ENCODE peak calls at places on chromosome 10, in six cellular contexts. X is PC-3, V is IMR-90, A is pancreas, F is psoas muscle, N is mammary epithelial cell. Z is an unnamed sample.
A peak's percentile ranks its signal among the peaks of the same experiment; 100 is the strongest.

GRCh38 chr10:99758241-99758891 is 24.1 kb upstream of the ABCC2 start:
- DNase-seq in X (no peak), V (peak; percentile 49), A (no peak), F (no peak), N (no peak), Z (no peak)

GRCh38 chr10:17029581-17030271 is 99.9 kb downstream of the CUBN start:
- DNase-seq in X (peak; percentile 68), V (peak; percentile 87), A (no peak), F (peak; percentile 67), N (peak; percentile 65), Z (peak; percentile 73)

GRCh38 chr10:69838853-69839252 is 37.1 kb downstream of the COL13A1 start:
- DNase-seq in X (peak; percentile 78), V (peak; percentile 48), A (no peak), F (no peak), N (no peak), Z (no peak)

GRCh38 chr10:52265131-52265926 is 48.8 kb upstream of the DKK1 start:
- DNase-seq in X (no peak), V (no peak), A (no peak), F (no peak), N (no peak), Z (no peak)

GRCh38 chr10:68784476-68784875 is 42.9 kb upstream of the STOX1 start:
- DNase-seq in X (no peak), V (peak; percentile 8), A (no peak), F (no peak), N (no peak), Z (no peak)

GRCh38 chr10:132409667-132410028 is 12.6 kb downstream of the PWWP2B start:
- DNase-seq in X (no peak), V (no peak), A (peak; percentile 61), F (no peak), N (no peak), Z (no peak)

GRCh38 chr10:9848981-9849380 is 1168.7 kb upstream of the CELF2 start:
- DNase-seq in X (no peak), V (no peak), A (no peak), F (no peak), N (no peak), Z (no peak)

GRCh38 chr10:45520476-45520875 is 146.5 kb downstream of the ALOX5 start:
- DNase-seq in X (no peak), V (no peak), A (no peak), F (no peak), N (no peak), Z (no peak)

GRCh38 chr10:131178956-131179355 is 132.6 kb downstream of the TCERG1L start:
- DNase-seq in X (no peak), V (no peak), A (peak; percentile 89), F (no peak), N (no peak), Z (no peak)

GRCh38 chr10:130022501-130023299 is 58.6 kb upstream of the EBF3 start:
- DNase-seq in X (peak; percentile 69), V (peak; percentile 85), A (no peak), F (no peak), N (no peak), Z (no peak)

GRCh38 chr10:112953075-112953501 is 3.0 kb downstream of the TCF7L2 start:
- DNase-seq in X (no peak), V (peak; percentile 37), A (peak; percentile 81), F (peak; percentile 30), N (no peak), Z (peak; percentile 33)

GRCh38 chr10:45001382-45002148 is 842 bp downstream of the ZNF22 start:
- DNase-seq in X (peak; percentile 84), V (peak; percentile 69), A (peak; percentile 88), F (peak; percentile 73), N (peak; percentile 78), Z (peak; percentile 78)

GRCh38 chr10:22442468-22442867 is 97.2 kb downstream of the SPAG6 start:
- DNase-seq in X (no peak), V (no peak), A (no peak), F (no peak), N (no peak), Z (no peak)

GRCh38 chr10:110311357-110311949 is 6.7 kb upstream of the SMNDC1 start:
- DNase-seq in X (peak; percentile 76), V (peak; percentile 70), A (no peak), F (no peak), N (peak; percentile 47), Z (no peak)

GRCh38 chr10:785539-786214 is 96.2 kb upstream of the DIP2C start:
- DNase-seq in X (no peak), V (no peak), A (no peak), F (no peak), N (no peak), Z (no peak)

GRCh38 chr10:44697096-44697495 is 214.0 kb upstream of the TMEM72 start:
- DNase-seq in X (no peak), V (no peak), A (no peak), F (no peak), N (no peak), Z (no peak)

GRCh38 chr10:59976909-59977308 is 70.6 kb upstream of the CCDC6 start:
- DNase-seq in X (peak; percentile 65), V (no peak), A (no peak), F (no peak), N (no peak), Z (no peak)

GRCh38 chr10:130018253-130018652 is 54.2 kb upstream of the EBF3 start:
- DNase-seq in X (peak; percentile 46), V (peak; percentile 63), A (no peak), F (no peak), N (no peak), Z (no peak)

GRCh38 chr10:61821153-61821552 is 80.3 kb upstream of the ARID5B start:
- DNase-seq in X (no peak), V (no peak), A (no peak), F (no peak), N (peak; percentile 80), Z (no peak)

GRCh38 chr10:69769395-69769989 is 32.2 kb upstream of the COL13A1 start:
- DNase-seq in X (peak; percentile 89), V (peak; percentile 79), A (no peak), F (peak; percentile 39), N (peak; percentile 59), Z (no peak)

GRCh38 chr10:72229261-72230251 is 13.5 kb upstream of the ASCC1 start:
- DNase-seq in X (no peak), V (peak; percentile 18), A (no peak), F (no peak), N (no peak), Z (no peak)

GRCh38 chr10:73509695-73510094 is 13.9 kb upstream of the PPP3CB start:
- DNase-seq in X (no peak), V (no peak), A (no peak), F (no peak), N (no peak), Z (no peak)

GRCh38 chr10:26455567-26456315 is 17.6 kb downstream of the APBB1IP start:
- DNase-seq in X (no peak), V (no peak), A (no peak), F (no peak), N (no peak), Z (no peak)

GRCh38 chr10:101120884-101121660 is 10.0 kb upstream of the TLX1 start:
- DNase-seq in X (no peak), V (no peak), A (peak; percentile 55), F (no peak), N (no peak), Z (no peak)

DNA sequence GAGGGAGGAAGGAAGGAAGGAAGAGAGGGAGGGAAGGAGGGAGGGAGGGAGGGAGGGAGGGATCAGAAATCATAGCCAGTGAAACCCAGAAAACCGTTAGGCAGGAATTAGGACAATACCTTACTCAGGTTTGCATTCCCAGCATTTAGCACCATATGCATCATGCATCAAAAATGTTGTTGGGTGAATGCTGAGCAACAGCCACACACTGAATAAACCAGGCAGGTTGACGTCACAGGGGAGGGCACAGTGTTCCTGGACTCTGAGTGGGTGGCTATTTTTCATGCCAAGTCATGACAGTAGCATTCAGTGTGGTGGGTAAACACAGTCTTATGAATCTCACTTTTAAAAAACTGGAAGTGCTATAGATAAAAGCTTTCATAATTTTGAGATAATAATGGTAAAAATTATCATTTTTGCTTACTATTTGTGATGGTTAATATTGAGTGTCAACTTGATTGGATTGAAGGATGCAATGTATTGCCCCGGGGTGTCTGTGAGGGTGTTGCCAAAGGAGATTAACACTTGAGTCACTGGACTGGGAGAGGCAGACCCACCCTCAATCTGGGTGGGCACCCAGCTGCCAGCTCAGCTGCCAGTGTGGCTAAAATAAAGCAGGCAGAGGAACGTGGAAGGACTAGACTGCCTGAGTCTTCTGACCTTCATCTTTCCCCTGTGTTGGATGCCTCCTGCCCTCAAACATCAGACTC is 199.1 kb upstream of the PRKCQ start:
- DNase-seq in X (peak; percentile 88), V (peak; percentile 99), A (no peak), F (peak; percentile 27), N (peak; percentile 99), Z (no peak)
- H3K27ac ChIP-seq in X (peak overlapping the region; percentile 56), V (peak overlapping the region; percentile 64), A (no peak overlapping the region), F (no peak overlapping the region), N (peak overlapping the region; percentile 98), Z (no peak overlapping the region)

GRCh38 chr10:88999629-89000028 is 9.0 kb downstream of the FAS start:
- DNase-seq in X (no peak), V (peak; percentile 26), A (no peak), F (no peak), N (peak; percentile 79), Z (no peak)
- H3K27ac ChIP-seq in X (no peak overlapping the region), V (no peak overlapping the region), A (no peak overlapping the region), F (peak overlapping the region; percentile 26), N (peak overlapping the region; percentile 96), Z (peak overlapping the region; percentile 61)

DNA sequence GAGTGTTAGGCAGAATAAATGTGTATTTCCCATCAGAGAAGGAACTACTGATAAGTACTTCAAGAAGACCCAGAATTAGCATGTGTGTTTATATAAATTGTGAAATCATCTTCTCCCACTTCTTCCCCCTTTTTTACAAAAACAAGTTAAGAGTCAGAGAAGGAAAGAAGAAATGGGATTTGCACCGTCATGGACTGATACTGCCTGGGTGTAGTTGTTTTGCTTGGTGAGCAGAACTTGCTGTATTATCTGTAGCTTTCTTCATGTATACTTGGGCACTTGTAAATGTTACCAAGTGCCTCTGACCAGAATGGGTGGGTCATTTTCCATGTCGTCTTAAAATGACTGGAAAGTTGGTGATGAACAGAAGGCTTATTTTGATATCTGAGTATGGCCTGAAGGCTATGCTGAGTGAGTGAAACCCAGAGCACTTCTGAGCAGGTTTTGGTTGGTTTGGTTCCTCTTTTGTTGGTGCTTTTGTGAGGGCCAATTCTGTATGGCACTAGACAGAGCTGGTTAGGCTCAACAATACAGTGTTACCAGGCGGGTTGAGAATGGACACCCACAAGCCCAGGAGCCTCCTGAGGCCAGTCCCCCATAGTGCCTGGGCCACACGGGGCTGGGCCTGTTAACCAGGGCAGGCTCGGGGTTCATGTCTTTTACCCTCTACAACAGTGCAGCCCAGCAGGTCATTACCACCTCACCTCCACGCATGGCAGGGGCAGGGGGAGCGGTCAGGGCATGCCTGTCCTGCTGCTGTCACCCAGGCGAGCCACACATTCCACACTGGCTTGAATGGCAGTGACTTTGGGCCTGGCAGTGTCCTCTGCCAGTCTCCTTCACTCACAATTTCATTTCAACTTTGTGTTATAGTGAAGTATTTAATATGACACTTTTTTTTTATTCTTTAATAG is 115.1 kb downstream of the CCNY start:
- DNase-seq in X (no peak), V (peak; percentile 63), A (no peak), F (no peak), N (no peak), Z (peak; percentile 56)
- H3K27ac ChIP-seq in X (no peak overlapping the region), V (peak overlapping the region; percentile 64), A (peak overlapping the region; percentile 34), F (peak overlapping the region; percentile 59), N (no peak overlapping the region), Z (peak overlapping the region; percentile 85)

DNA sequence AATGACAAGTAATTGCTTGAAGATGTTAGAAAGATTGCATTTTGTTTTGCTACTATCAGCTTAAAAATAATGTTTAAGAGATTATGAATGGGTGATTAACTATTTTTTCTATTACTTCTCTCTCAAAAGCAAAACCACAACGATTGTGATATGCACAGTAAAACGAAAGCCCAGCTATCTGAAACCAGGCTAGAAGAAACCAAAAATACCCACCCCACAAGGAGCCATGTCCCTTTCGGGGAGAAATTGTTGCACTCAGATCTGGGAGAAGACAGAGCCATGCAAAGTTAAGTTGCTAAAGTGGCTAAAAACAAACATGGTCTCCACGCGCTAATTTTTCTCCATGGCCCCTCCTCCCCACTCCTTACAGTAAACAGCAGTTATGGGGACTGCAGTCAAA is 173.6 kb downstream of the RPS24 start:
- DNase-seq in X (no peak), V (no peak), A (no peak), F (no peak), N (no peak), Z (no peak)
- H3K27ac ChIP-seq in X (no peak overlapping the region), V (no peak overlapping the region), A (no peak overlapping the region), F (no peak overlapping the region), N (no peak overlapping the region), Z (no peak overlapping the region)